ENCODE peak calls at places on chromosomes 12 and 14, in six cellular contexts. One of them, this sample, is unnamed.

GRCh38 chr12:25187781-25188180 is 7.2 kb downstream of the DNAI7 start:
- DNase-seq in RWPE1: no peak
- DNase-seq in choroid plexus epithelial cell: peak
- DNase-seq in stomach: no peak
- DNase-seq in transverse colon: no peak
- DNase-seq in BJ: peak
- DNase-seq in this sample: no peak

GRCh38 chr12:753401-754237 is 1.2 kb downstream of the WNK1 start:
- DNase-seq in transverse colon: peak
- DNase-seq in RWPE1: no peak
- DNase-seq in BJ: no peak
- DNase-seq in stomach: peak
- DNase-seq in choroid plexus epithelial cell: peak
- DNase-seq in this sample: no peak

GRCh38 chr12:130286041-130286440 is 51.6 kb upstream of the PIWIL1 start:
- DNase-seq in RWPE1: no peak
- DNase-seq in choroid plexus epithelial cell: no peak
- DNase-seq in BJ: no peak
- DNase-seq in transverse colon: no peak
- DNase-seq in stomach: no peak
- DNase-seq in this sample: no peak

GRCh38 chr14:63344336-63344735 is 25.6 kb upstream of the GPHB5 start:
- DNase-seq in transverse colon: no peak
- DNase-seq in RWPE1: no peak
- DNase-seq in stomach: no peak
- DNase-seq in choroid plexus epithelial cell: no peak
- DNase-seq in BJ: no peak
- DNase-seq in this sample: no peak

GRCh38 chr12:47942327-47943230 is 20.8 kb upstream of the TMEM106C start:
- DNase-seq in choroid plexus epithelial cell: peak
- DNase-seq in transverse colon: no peak
- DNase-seq in RWPE1: no peak
- DNase-seq in BJ: no peak
- DNase-seq in stomach: peak
- DNase-seq in this sample: no peak

GRCh38 chr12:83408168-83408567 is 721.5 kb downstream of the TMTC2 start:
- DNase-seq in stomach: no peak
- DNase-seq in choroid plexus epithelial cell: peak
- DNase-seq in BJ: no peak
- DNase-seq in transverse colon: no peak
- DNase-seq in RWPE1: no peak
- DNase-seq in this sample: no peak

GRCh38 chr14:103692871-103693270 is 22.4 kb downstream of the XRCC3 start:
- DNase-seq in transverse colon: peak
- DNase-seq in stomach: no peak
- DNase-seq in RWPE1: no peak
- DNase-seq in BJ: no peak
- DNase-seq in choroid plexus epithelial cell: no peak
- DNase-seq in this sample: no peak

GRCh38 chr12:132583311-132583710 is 27.1 kb downstream of the LRCOL1 start:
- DNase-seq in stomach: no peak
- DNase-seq in BJ: no peak
- DNase-seq in transverse colon: no peak
- DNase-seq in choroid plexus epithelial cell: no peak
- DNase-seq in RWPE1: no peak
- DNase-seq in this sample: no peak

GRCh38 chr12:7994731-7995205 is 37.7 kb upstream of the FOXJ2 start:
- DNase-seq in choroid plexus epithelial cell: peak
- DNase-seq in RWPE1: peak
- DNase-seq in stomach: no peak
- DNase-seq in BJ: peak
- DNase-seq in transverse colon: no peak
- DNase-seq in this sample: no peak

GRCh38 chr12:14885718-14886201 is at the start of gene MGP:
- DNase-seq in BJ: no peak
- DNase-seq in stomach: no peak
- DNase-seq in transverse colon: peak
- DNase-seq in choroid plexus epithelial cell: peak
- DNase-seq in RWPE1: no peak
- DNase-seq in this sample: no peak

GRCh38 chr14:71666579-71667145 is 265.6 kb upstream of the RGS6 start:
- DNase-seq in BJ: no peak
- DNase-seq in choroid plexus epithelial cell: peak
- DNase-seq in RWPE1: no peak
- DNase-seq in transverse colon: no peak
- DNase-seq in stomach: no peak
- DNase-seq in this sample: no peak

GRCh38 chr12:103742349-103742784 is 98.7 kb downstream of the NT5DC3 start:
- DNase-seq in RWPE1: peak
- DNase-seq in stomach: peak
- DNase-seq in transverse colon: peak
- DNase-seq in choroid plexus epithelial cell: peak
- DNase-seq in BJ: peak
- DNase-seq in this sample: no peak

GRCh38 chr12:132475304-132476037 is 14.5 kb upstream of the FBRSL1 start:
- DNase-seq in BJ: no peak
- DNase-seq in RWPE1: no peak
- DNase-seq in choroid plexus epithelial cell: no peak
- DNase-seq in stomach: no peak
- DNase-seq in transverse colon: no peak
- DNase-seq in this sample: no peak

GRCh38 chr12:45235087-45236025 is 19.5 kb downstream of the ANO6 start:
- DNase-seq in RWPE1: peak
- DNase-seq in transverse colon: no peak
- DNase-seq in BJ: no peak
- DNase-seq in choroid plexus epithelial cell: peak
- DNase-seq in stomach: no peak
- DNase-seq in this sample: peak

GRCh38 chr14:101255765-101256125 is 305.6 kb upstream of the DIO3 start:
- DNase-seq in choroid plexus epithelial cell: no peak
- DNase-seq in RWPE1: no peak
- DNase-seq in stomach: no peak
- DNase-seq in BJ: no peak
- DNase-seq in transverse colon: no peak
- DNase-seq in this sample: no peak

GRCh38 chr12:94198469-94198868 is 50.1 kb downstream of the PLXNC1 start:
- DNase-seq in stomach: no peak
- DNase-seq in transverse colon: no peak
- DNase-seq in choroid plexus epithelial cell: no peak
- DNase-seq in BJ: no peak
- DNase-seq in RWPE1: no peak
- DNase-seq in this sample: no peak

GRCh38 chr12:9364224-9365176 is 156.3 kb upstream of the PZP start:
- DNase-seq in transverse colon: peak
- DNase-seq in choroid plexus epithelial cell: peak
- DNase-seq in stomach: no peak
- DNase-seq in BJ: no peak
- DNase-seq in RWPE1: peak
- DNase-seq in this sample: peak

GRCh38 chr12:130993759-130994670 is 40.3 kb downstream of the ADGRD1 start:
- DNase-seq in stomach: no peak
- DNase-seq in BJ: no peak
- DNase-seq in choroid plexus epithelial cell: no peak
- DNase-seq in RWPE1: no peak
- DNase-seq in transverse colon: no peak
- DNase-seq in this sample: no peak

DNA sequence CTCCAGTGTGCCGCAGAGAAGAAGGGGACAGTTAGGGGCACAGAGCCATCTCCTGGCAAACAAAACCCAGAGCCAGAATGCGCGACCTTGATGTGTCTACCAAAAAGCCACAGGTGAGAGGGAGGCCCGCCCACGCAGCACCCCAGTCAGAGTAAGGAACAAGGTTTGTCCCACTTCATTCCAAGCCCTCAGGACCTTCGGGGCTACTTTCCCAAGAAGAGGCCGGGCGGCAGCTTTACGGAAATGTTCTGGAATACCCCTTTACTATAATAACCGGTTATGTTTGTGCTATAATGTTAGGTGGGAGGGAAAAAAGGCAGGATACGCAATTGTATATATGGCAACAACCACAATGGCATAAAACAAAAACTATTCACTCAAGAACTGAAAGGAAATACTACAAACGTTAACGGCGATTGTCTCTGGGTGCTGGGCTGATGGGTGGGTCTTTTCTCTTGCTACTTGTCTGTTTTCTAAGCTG is 12.3 kb downstream of the CCDC88C start:
- DNase-seq in choroid plexus epithelial cell: no peak
- DNase-seq in stomach: no peak
- DNase-seq in RWPE1: no peak
- DNase-seq in transverse colon: no peak
- DNase-seq in BJ: no peak
- DNase-seq in this sample: no peak
- TF ChIP-seq CTCF in choroid plexus epithelial cell: no peak
- TF ChIP-seq CTCF in stomach: no peak
- TF ChIP-seq CTCF in RWPE1: no peak
- TF ChIP-seq CTCF in transverse colon: no peak
- TF ChIP-seq CTCF in BJ: no peak
- TF ChIP-seq CTCF in this sample: no peak

GRCh38 chr12:31362115-31362758 is 36.3 kb upstream of the SINHCAF start:
- DNase-seq in choroid plexus epithelial cell: peak
- DNase-seq in RWPE1: no peak
- DNase-seq in transverse colon: peak
- DNase-seq in stomach: no peak
- DNase-seq in BJ: no peak
- DNase-seq in this sample: no peak

GRCh38 chr12:31363416-31363809 is 37.5 kb upstream of the SINHCAF start:
- DNase-seq in stomach: no peak
- DNase-seq in transverse colon: no peak
- DNase-seq in choroid plexus epithelial cell: no peak
- DNase-seq in BJ: no peak
- DNase-seq in RWPE1: no peak
- DNase-seq in this sample: no peak

GRCh38 chr12:31361730-31362114 is 35.8 kb upstream of the SINHCAF start:
- DNase-seq in stomach: no peak
- DNase-seq in BJ: no peak
- DNase-seq in transverse colon: no peak
- DNase-seq in choroid plexus epithelial cell: no peak
- DNase-seq in RWPE1: no peak
- DNase-seq in this sample: no peak

GRCh38 chr12:31363826-31364225 is 37.9 kb upstream of the SINHCAF start:
- DNase-seq in BJ: no peak
- DNase-seq in RWPE1: no peak
- DNase-seq in stomach: no peak
- DNase-seq in choroid plexus epithelial cell: no peak
- DNase-seq in transverse colon: no peak
- DNase-seq in this sample: no peak

DNA sequence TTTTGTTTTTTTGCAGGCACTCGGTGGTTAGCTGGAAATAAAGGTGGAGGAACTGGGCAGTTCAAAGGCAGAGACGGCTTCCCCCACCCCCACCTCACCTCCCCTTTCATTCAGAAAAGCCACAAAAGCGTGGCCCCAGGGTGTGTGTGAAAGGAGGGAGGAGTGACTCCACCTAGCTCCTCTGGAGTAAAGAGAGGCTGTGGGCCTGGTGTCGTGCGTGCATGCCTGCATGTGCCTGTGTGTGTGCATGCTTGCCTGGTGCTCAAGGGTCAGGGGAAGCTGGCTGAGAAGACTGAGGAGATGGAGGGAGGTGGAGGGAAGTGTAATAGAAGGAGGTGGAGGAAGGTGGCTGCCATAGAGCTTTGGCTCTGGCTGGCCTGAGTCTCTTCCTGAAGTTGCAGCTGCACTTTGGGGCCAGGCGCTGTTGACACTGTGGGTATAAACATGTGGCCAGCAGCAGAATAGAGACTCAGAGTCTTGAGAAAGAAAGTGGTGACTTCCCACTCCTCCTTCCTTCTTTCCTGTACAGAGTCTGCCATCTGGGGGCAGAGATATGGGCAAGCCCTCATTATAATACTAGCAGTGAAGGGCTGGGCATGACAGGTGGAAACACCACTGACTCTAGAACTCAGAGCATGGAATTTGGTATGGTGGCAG is 36.9 kb upstream of the SINHCAF start:
- DNase-seq in transverse colon: peak
- DNase-seq in stomach: peak
- DNase-seq in RWPE1: no peak
- DNase-seq in choroid plexus epithelial cell: peak
- DNase-seq in BJ: no peak
- DNase-seq in this sample: no peak
- TF ChIP-seq CTCF in transverse colon: peak
- TF ChIP-seq CTCF in stomach: no peak
- TF ChIP-seq CTCF in RWPE1: no peak
- TF ChIP-seq CTCF in choroid plexus epithelial cell: no peak
- TF ChIP-seq CTCF in BJ: no peak
- TF ChIP-seq CTCF in this sample: peak

GRCh38 chr12:4151362-4152121 is 122.0 kb upstream of the CCND2 start:
- DNase-seq in choroid plexus epithelial cell: no peak
- DNase-seq in stomach: no peak
- DNase-seq in BJ: no peak
- DNase-seq in transverse colon: no peak
- DNase-seq in RWPE1: no peak
- DNase-seq in this sample: no peak
- TF ChIP-seq CTCF in choroid plexus epithelial cell: no peak
- TF ChIP-seq CTCF in stomach: no peak
- TF ChIP-seq CTCF in BJ: no peak
- TF ChIP-seq CTCF in transverse colon: no peak
- TF ChIP-seq CTCF in RWPE1: no peak
- TF ChIP-seq CTCF in this sample: no peak

GRCh38 chr12:49627752-49628360 is 4.5 kb downstream of the PRPF40B start:
- DNase-seq in RWPE1: peak
- DNase-seq in stomach: no peak
- DNase-seq in transverse colon: no peak
- DNase-seq in BJ: no peak
- DNase-seq in choroid plexus epithelial cell: peak
- DNase-seq in this sample: peak

GRCh38 chr12:49623142-49623899 is at the start of gene PRPF40B:
- DNase-seq in choroid plexus epithelial cell: peak
- DNase-seq in BJ: peak
- DNase-seq in stomach: peak
- DNase-seq in transverse colon: peak
- DNase-seq in RWPE1: peak
- DNase-seq in this sample: peak

GRCh38 chr12:49624919-49625577 is 1.7 kb downstream of the PRPF40B start:
- DNase-seq in stomach: no peak
- DNase-seq in choroid plexus epithelial cell: peak
- DNase-seq in RWPE1: peak
- DNase-seq in transverse colon: no peak
- DNase-seq in BJ: no peak
- DNase-seq in this sample: peak

GRCh38 chr12:49626836-49627235 is 3.5 kb downstream of the PRPF40B start:
- DNase-seq in transverse colon: no peak
- DNase-seq in RWPE1: no peak
- DNase-seq in stomach: no peak
- DNase-seq in BJ: no peak
- DNase-seq in choroid plexus epithelial cell: peak
- DNase-seq in this sample: no peak

DNA sequence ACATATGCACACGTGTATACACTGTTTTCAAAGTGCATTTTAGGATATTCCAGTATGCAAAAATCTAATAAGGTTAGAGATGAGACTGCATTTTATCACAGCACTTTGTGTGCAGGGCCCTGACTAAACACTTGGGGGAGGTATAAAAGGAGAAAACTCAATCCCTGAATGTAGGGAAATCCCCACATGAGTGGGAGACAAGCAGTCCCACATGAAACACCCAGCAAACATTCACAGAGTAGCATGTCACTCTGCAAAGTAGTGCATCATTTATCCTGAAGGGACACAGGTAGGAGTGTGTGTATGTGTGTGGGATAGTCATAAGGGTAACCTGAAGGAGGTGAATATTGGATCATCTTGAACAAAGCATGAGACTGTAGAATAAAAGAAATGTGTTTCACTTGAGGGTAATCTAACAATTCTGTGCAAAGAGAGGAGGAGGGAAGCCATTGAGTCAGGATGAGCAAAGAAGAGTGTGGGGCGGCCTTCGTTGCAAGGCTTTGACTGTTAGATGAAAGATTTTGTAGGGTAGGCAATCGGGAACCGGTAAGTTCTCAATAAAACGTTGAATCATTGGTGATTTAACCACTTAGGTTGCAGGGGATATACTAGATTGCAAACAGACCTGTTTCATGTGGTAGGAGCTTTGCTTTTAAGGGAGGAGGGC is 2.9 kb downstream of the PRPF40B start:
- DNase-seq in RWPE1: no peak
- DNase-seq in transverse colon: no peak
- DNase-seq in BJ: no peak
- DNase-seq in choroid plexus epithelial cell: peak
- DNase-seq in stomach: no peak
- DNase-seq in this sample: peak
- TF ChIP-seq CTCF in RWPE1: no peak
- TF ChIP-seq CTCF in transverse colon: no peak
- TF ChIP-seq CTCF in BJ: no peak
- TF ChIP-seq CTCF in choroid plexus epithelial cell: peak
- TF ChIP-seq CTCF in stomach: no peak
- TF ChIP-seq CTCF in this sample: peak

This sample was measured in epithelial cell of proximal tubule.